ENCODE peak calls at places on chromosomes 1 and 21, in four cellular contexts. B is RWPE1, L is cerebellar cortex, O is aorta. J is an unnamed sample.

GRCh38 chr1:155466996-155467395 is 95.6 kb downstream of the ASH1L start:
- DNase-seq in B (peak; percentile 46), L (no peak), O (no peak), J (no peak)

GRCh38 chr1:29328897-29329775 is 92.8 kb downstream of the PTPRU start:
- DNase-seq in L (no peak), B (no peak), O (no peak), J (no peak)

GRCh38 chr1:48687271-48688045 is 89.2 kb downstream of the BEND5 start:
- DNase-seq in B (no peak), L (no peak), O (no peak), J (no peak)

GRCh38 chr21:33866851-33867250 is 48.8 kb downstream of the ATP5PO start:
- DNase-seq in B (no peak), O (no peak), L (no peak), J (no peak)

GRCh38 chr1:227901239-227901905 is 46.4 kb downstream of the WNT9A start:
- DNase-seq in B (no peak), O (peak; percentile 39), L (no peak), J (peak; percentile 45)

GRCh38 chr1:187129132-187129531 is 300.4 kb downstream of the PLA2G4A start:
- DNase-seq in O (no peak), L (no peak), B (no peak), J (no peak)

GRCh38 chr1:15153842-15154479 is 414 bp downstream of the TMEM51 start:
- DNase-seq in L (peak; percentile 72), B (peak; percentile 51), O (peak; percentile 75), J (no peak)

GRCh38 chr21:18318156-18318555 is 73.5 kb downstream of the CHODL start:
- DNase-seq in O (no peak), B (no peak), L (no peak), J (no peak)

GRCh38 chr1:81802601-81803422 is 2.1 kb downstream of the ADGRL2 start:
- DNase-seq in L (no peak), O (peak; percentile 79), B (peak; percentile 23), J (peak; percentile 79)

GRCh38 chr1:18938707-18939070 is 17.8 kb downstream of the IFFO2 start:
- DNase-seq in L (peak; percentile 74), O (no peak), B (no peak), J (peak; percentile 0)

GRCh38 chr1:219639843-219640606 is 27.1 kb upstream of the ZC3H11B start:
- DNase-seq in L (no peak), B (peak; percentile 20), O (no peak), J (no peak)

GRCh38 chr1:208450958-208451357 is 206.8 kb upstream of the PLXNA2 start:
- DNase-seq in O (no peak), L (no peak), B (no peak), J (no peak)

GRCh38 chr1:76294470-76295194 is 220.1 kb downstream of the ST6GALNAC3 start:
- DNase-seq in O (no peak), B (no peak), L (no peak), J (no peak)

GRCh38 chr1:44721521-44722361 is 9.2 kb downstream of the RNU5D-1 start:
- DNase-seq in L (peak; percentile 94), B (peak; percentile 95), O (peak; percentile 66), J (no peak)

GRCh38 chr1:172530000-172530399 is 3.0 kb upstream of the SUCO start:
- DNase-seq in L (no peak), B (no peak), O (no peak), J (no peak)

GRCh38 chr1:2049517-2050481 is at the start of gene PRKCZ:
- DNase-seq in B (peak; percentile 97), L (peak; percentile 92), O (peak; percentile 78), J (peak; percentile 88)

GRCh38 chr1:198880397-198880796 is 241.6 kb downstream of the PTPRC start:
- DNase-seq in B (no peak), L (no peak), O (no peak), J (no peak)

GRCh38 chr1:12142891-12143630 is 23.7 kb upstream of the TNFRSF1B start:
- DNase-seq in O (peak; percentile 85), B (no peak), L (no peak), J (peak; percentile 87)

GRCh38 chr1:116066868-116067563 is 44.2 kb upstream of the MAB21L3 start:
- DNase-seq in B (no peak), L (no peak), O (no peak), J (no peak)

GRCh38 chr1:233172201-233172600 is 123.3 kb downstream of the PCNX2 start:
- DNase-seq in O (no peak), B (no peak), L (peak; percentile 1), J (no peak)

GRCh38 chr1:207418336-207418735 is 35.8 kb upstream of the CR2 start:
- DNase-seq in L (no peak), O (no peak), B (no peak), J (no peak)

GRCh38 chr1:231421616-231421970 is 494 bp downstream of the EGLN1 start:
- DNase-seq in L (peak; percentile 22), B (no peak), O (peak; percentile 66), J (peak; percentile 76)

GRCh38 chr1:78377356-78377928 is 113.3 kb upstream of the PTGFR start:
- DNase-seq in L (no peak), B (peak; percentile 17), O (no peak), J (no peak)

GRCh38 chr1:100747821-100748220 is 28.3 kb downstream of the VCAM1 start:
- DNase-seq in B (no peak), L (no peak), O (no peak), J (no peak)

GRCh38 chr1:154501423-154502065 is 475 bp upstream of the TDRD10 start:
- DNase-seq in B (no peak), O (peak; percentile 76), L (no peak), J (peak; percentile 78)

GRCh38 chr1:171081220-171081993 is 9.3 kb upstream of the FMO3 start:
- DNase-seq in B (peak; percentile 2), L (peak; percentile 22), O (no peak), J (no peak)